ENCODE peak calls at places on chromosomes 3 and 15, in ten cellular contexts. One of them, this sample, is unnamed.

GRCh38 chr15:51600114-51600513 is 22.5 kb downstream of the DMXL2 start:
- DNase-seq in IMR-90: peak; percentile 43
- DNase-seq in GM20000: no peak
- DNase-seq in fibroblast of the aortic adventitia: peak; percentile 9
- DNase-seq in neural progenitor cell: no peak
- DNase-seq in psoas muscle: no peak
- DNase-seq in cardiac muscle cell: no peak
- DNase-seq in endothelial cell: no peak
- DNase-seq in AG04450: no peak
- DNase-seq in Calu3: peak; percentile 18
- DNase-seq in this sample: no peak

GRCh38 chr3:127008236-127008635 is 25.3 kb downstream of the PLXNA1 start:
- DNase-seq in psoas muscle: no peak
- DNase-seq in GM20000: no peak
- DNase-seq in AG04450: no peak
- DNase-seq in IMR-90: no peak
- DNase-seq in endothelial cell: no peak
- DNase-seq in neural progenitor cell: no peak
- DNase-seq in fibroblast of the aortic adventitia: no peak
- DNase-seq in Calu3: no peak
- DNase-seq in cardiac muscle cell: no peak
- DNase-seq in this sample: no peak

GRCh38 chr15:101150723-101151040 is 101.2 kb downstream of the CHSY1 start:
- DNase-seq in endothelial cell: no peak
- DNase-seq in AG04450: no peak
- DNase-seq in cardiac muscle cell: no peak
- DNase-seq in Calu3: no peak
- DNase-seq in fibroblast of the aortic adventitia: no peak
- DNase-seq in neural progenitor cell: no peak
- DNase-seq in GM20000: no peak
- DNase-seq in psoas muscle: no peak
- DNase-seq in IMR-90: no peak
- DNase-seq in this sample: no peak

GRCh38 chr3:151459360-151459759 is 1.5 kb downstream of the IGSF10 start:
- DNase-seq in neural progenitor cell: no peak
- DNase-seq in IMR-90: no peak
- DNase-seq in Calu3: no peak
- DNase-seq in endothelial cell: no peak
- DNase-seq in AG04450: no peak
- DNase-seq in cardiac muscle cell: peak; percentile 25
- DNase-seq in fibroblast of the aortic adventitia: no peak
- DNase-seq in psoas muscle: no peak
- DNase-seq in GM20000: no peak
- DNase-seq in this sample: no peak

GRCh38 chr3:31701286-31701685 is 168.6 kb downstream of the STT3B start:
- DNase-seq in psoas muscle: no peak
- DNase-seq in GM20000: no peak
- DNase-seq in fibroblast of the aortic adventitia: no peak
- DNase-seq in IMR-90: no peak
- DNase-seq in neural progenitor cell: no peak
- DNase-seq in endothelial cell: no peak
- DNase-seq in Calu3: no peak
- DNase-seq in cardiac muscle cell: no peak
- DNase-seq in AG04450: no peak
- DNase-seq in this sample: no peak

GRCh38 chr3:170356596-170357175 is 829 bp upstream of the SKIL start:
- DNase-seq in IMR-90: peak; percentile 74
- DNase-seq in psoas muscle: peak; percentile 92
- DNase-seq in fibroblast of the aortic adventitia: peak; percentile 80
- DNase-seq in GM20000: peak; percentile 91
- DNase-seq in AG04450: no peak
- DNase-seq in neural progenitor cell: peak; percentile 93
- DNase-seq in cardiac muscle cell: peak; percentile 97
- DNase-seq in Calu3: peak; percentile 96
- DNase-seq in endothelial cell: peak; percentile 89
- DNase-seq in this sample: peak; percentile 64

GRCh38 chr15:77507911-77508310 is 87.2 kb downstream of the HMG20A start:
- DNase-seq in neural progenitor cell: no peak
- DNase-seq in fibroblast of the aortic adventitia: peak; percentile 75
- DNase-seq in cardiac muscle cell: peak; percentile 86
- DNase-seq in Calu3: peak; percentile 81
- DNase-seq in GM20000: peak; percentile 34
- DNase-seq in psoas muscle: peak; percentile 60
- DNase-seq in endothelial cell: no peak
- DNase-seq in IMR-90: peak; percentile 59
- DNase-seq in AG04450: no peak
- DNase-seq in this sample: no peak

GRCh38 chr15:70390723-70391122 is 293.0 kb upstream of the TLE3 start:
- DNase-seq in IMR-90: no peak
- DNase-seq in endothelial cell: no peak
- DNase-seq in fibroblast of the aortic adventitia: no peak
- DNase-seq in AG04450: no peak
- DNase-seq in psoas muscle: no peak
- DNase-seq in neural progenitor cell: no peak
- DNase-seq in GM20000: no peak
- DNase-seq in Calu3: no peak
- DNase-seq in cardiac muscle cell: no peak
- DNase-seq in this sample: no peak

GRCh38 chr3:45320986-45321385 is 67.4 kb upstream of the LARS2 start:
- DNase-seq in fibroblast of the aortic adventitia: no peak
- DNase-seq in psoas muscle: no peak
- DNase-seq in endothelial cell: no peak
- DNase-seq in AG04450: no peak
- DNase-seq in cardiac muscle cell: no peak
- DNase-seq in neural progenitor cell: no peak
- DNase-seq in Calu3: no peak
- DNase-seq in GM20000: no peak
- DNase-seq in IMR-90: no peak
- DNase-seq in this sample: no peak

GRCh38 chr3:42746455-42747450 is 26.3 kb downstream of the CCDC13 start:
- DNase-seq in Calu3: no peak
- DNase-seq in fibroblast of the aortic adventitia: no peak
- DNase-seq in cardiac muscle cell: no peak
- DNase-seq in neural progenitor cell: peak; percentile 38
- DNase-seq in AG04450: peak; percentile 30
- DNase-seq in IMR-90: peak; percentile 55
- DNase-seq in psoas muscle: no peak
- DNase-seq in GM20000: no peak
- DNase-seq in endothelial cell: no peak
- DNase-seq in this sample: no peak

GRCh38 chr15:101355678-101356464 is 60.8 kb upstream of the SNRPA1 start:
- DNase-seq in neural progenitor cell: no peak
- DNase-seq in endothelial cell: no peak
- DNase-seq in IMR-90: no peak
- DNase-seq in cardiac muscle cell: no peak
- DNase-seq in GM20000: no peak
- DNase-seq in Calu3: no peak
- DNase-seq in AG04450: no peak
- DNase-seq in fibroblast of the aortic adventitia: no peak
- DNase-seq in psoas muscle: no peak
- DNase-seq in this sample: no peak

GRCh38 chr3:117101697-117102096 is 392.1 kb downstream of the TUSC7 start:
- DNase-seq in neural progenitor cell: no peak
- DNase-seq in endothelial cell: no peak
- DNase-seq in GM20000: no peak
- DNase-seq in IMR-90: no peak
- DNase-seq in fibroblast of the aortic adventitia: no peak
- DNase-seq in AG04450: no peak
- DNase-seq in psoas muscle: no peak
- DNase-seq in cardiac muscle cell: no peak
- DNase-seq in Calu3: no peak
- DNase-seq in this sample: no peak

GRCh38 chr3:15317164-15317477 is 15.3 kb downstream of the SH3BP5 start:
- DNase-seq in neural progenitor cell: no peak
- DNase-seq in fibroblast of the aortic adventitia: peak; percentile 93
- DNase-seq in cardiac muscle cell: peak; percentile 64
- DNase-seq in Calu3: no peak
- DNase-seq in IMR-90: peak; percentile 57
- DNase-seq in endothelial cell: no peak
- DNase-seq in AG04450: no peak
- DNase-seq in GM20000: no peak
- DNase-seq in psoas muscle: peak; percentile 68
- DNase-seq in this sample: peak; percentile 34

GRCh38 chr3:146817705-146818104 is 212.6 kb upstream of the PLSCR5 start:
- DNase-seq in AG04450: no peak
- DNase-seq in GM20000: no peak
- DNase-seq in IMR-90: peak; percentile 16
- DNase-seq in psoas muscle: no peak
- DNase-seq in cardiac muscle cell: peak; percentile 49
- DNase-seq in fibroblast of the aortic adventitia: peak; percentile 57
- DNase-seq in neural progenitor cell: peak; percentile 22
- DNase-seq in Calu3: no peak
- DNase-seq in endothelial cell: no peak
- DNase-seq in this sample: peak; percentile 53
- TF ChIP-seq CTCF in AG04450: peak; percentile 21
- TF ChIP-seq CTCF in GM20000: no peak
- TF ChIP-seq CTCF in IMR-90: peak; percentile 42
- TF ChIP-seq CTCF in psoas muscle: peak; percentile 37
- TF ChIP-seq CTCF in cardiac muscle cell: peak; percentile 47
- TF ChIP-seq CTCF in fibroblast of the aortic adventitia: peak; percentile 32
- TF ChIP-seq CTCF in neural progenitor cell: peak; percentile 45
- TF ChIP-seq CTCF in Calu3: peak; percentile 32
- TF ChIP-seq CTCF in endothelial cell: no peak
- TF ChIP-seq CTCF in this sample: peak; percentile 75

DNA sequence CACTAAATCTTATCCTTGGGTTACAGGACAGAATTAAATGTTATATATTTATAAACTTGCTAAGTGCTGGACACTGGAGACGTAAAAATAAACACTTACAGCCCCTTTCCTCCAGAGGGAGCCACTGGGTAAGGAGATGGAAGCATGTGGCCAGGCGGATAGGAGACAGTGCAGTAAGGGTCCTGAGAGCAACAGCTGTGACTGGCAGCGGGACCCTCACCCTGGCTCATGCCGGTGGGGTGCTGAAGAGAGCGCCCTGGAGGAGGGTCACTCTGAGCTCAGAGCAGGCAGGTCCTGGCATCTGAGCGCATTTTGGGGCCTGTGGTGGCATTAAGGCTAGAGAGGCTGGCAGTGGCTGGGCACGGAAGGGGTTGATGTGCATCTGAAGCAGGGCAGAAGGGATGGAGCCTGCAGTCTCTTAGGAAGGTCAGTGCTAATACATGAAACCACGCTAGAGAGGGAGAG is 16.0 kb downstream of the SEC61A1 start:
- DNase-seq in psoas muscle: no peak
- DNase-seq in fibroblast of the aortic adventitia: peak; percentile 60
- DNase-seq in GM20000: peak; percentile 51
- DNase-seq in cardiac muscle cell: peak; percentile 58
- DNase-seq in IMR-90: peak; percentile 55
- DNase-seq in neural progenitor cell: peak; percentile 74
- DNase-seq in AG04450: no peak
- DNase-seq in endothelial cell: peak; percentile 67
- DNase-seq in Calu3: peak; percentile 68
- DNase-seq in this sample: peak; percentile 41
- TF ChIP-seq CTCF in psoas muscle: peak; percentile 43
- TF ChIP-seq CTCF in fibroblast of the aortic adventitia: peak; percentile 73
- TF ChIP-seq CTCF in GM20000: no peak
- TF ChIP-seq CTCF in cardiac muscle cell: peak; percentile 67
- TF ChIP-seq CTCF in IMR-90: peak; percentile 53
- TF ChIP-seq CTCF in neural progenitor cell: peak; percentile 73
- TF ChIP-seq CTCF in AG04450: peak; percentile 68
- TF ChIP-seq CTCF in endothelial cell: peak; percentile 72
- TF ChIP-seq CTCF in Calu3: peak; percentile 84
- TF ChIP-seq CTCF in this sample: peak; percentile 79

GRCh38 chr15:62902821-62903220 is 139.7 kb upstream of the TPM1 start:
- DNase-seq in AG04450: no peak
- DNase-seq in endothelial cell: no peak
- DNase-seq in IMR-90: no peak
- DNase-seq in Calu3: no peak
- DNase-seq in cardiac muscle cell: no peak
- DNase-seq in fibroblast of the aortic adventitia: no peak
- DNase-seq in GM20000: no peak
- DNase-seq in psoas muscle: no peak
- DNase-seq in neural progenitor cell: no peak
- DNase-seq in this sample: no peak

GRCh38 chr15:62906627-62907026 is 135.9 kb upstream of the TPM1 start:
- DNase-seq in GM20000: no peak
- DNase-seq in fibroblast of the aortic adventitia: no peak
- DNase-seq in AG04450: no peak
- DNase-seq in endothelial cell: no peak
- DNase-seq in psoas muscle: no peak
- DNase-seq in IMR-90: no peak
- DNase-seq in neural progenitor cell: no peak
- DNase-seq in Calu3: no peak
- DNase-seq in cardiac muscle cell: no peak
- DNase-seq in this sample: no peak

GRCh38 chr15:62903437-62903836 is 139.1 kb upstream of the TPM1 start:
- DNase-seq in Calu3: no peak
- DNase-seq in fibroblast of the aortic adventitia: no peak
- DNase-seq in endothelial cell: no peak
- DNase-seq in GM20000: no peak
- DNase-seq in IMR-90: no peak
- DNase-seq in AG04450: no peak
- DNase-seq in cardiac muscle cell: no peak
- DNase-seq in psoas muscle: no peak
- DNase-seq in neural progenitor cell: peak; percentile 55
- DNase-seq in this sample: no peak

GRCh38 chr15:62904041-62904440 is 138.5 kb upstream of the TPM1 start:
- DNase-seq in Calu3: no peak
- DNase-seq in cardiac muscle cell: no peak
- DNase-seq in AG04450: no peak
- DNase-seq in neural progenitor cell: no peak
- DNase-seq in endothelial cell: no peak
- DNase-seq in GM20000: no peak
- DNase-seq in fibroblast of the aortic adventitia: no peak
- DNase-seq in psoas muscle: no peak
- DNase-seq in IMR-90: no peak
- DNase-seq in this sample: no peak

DNA sequence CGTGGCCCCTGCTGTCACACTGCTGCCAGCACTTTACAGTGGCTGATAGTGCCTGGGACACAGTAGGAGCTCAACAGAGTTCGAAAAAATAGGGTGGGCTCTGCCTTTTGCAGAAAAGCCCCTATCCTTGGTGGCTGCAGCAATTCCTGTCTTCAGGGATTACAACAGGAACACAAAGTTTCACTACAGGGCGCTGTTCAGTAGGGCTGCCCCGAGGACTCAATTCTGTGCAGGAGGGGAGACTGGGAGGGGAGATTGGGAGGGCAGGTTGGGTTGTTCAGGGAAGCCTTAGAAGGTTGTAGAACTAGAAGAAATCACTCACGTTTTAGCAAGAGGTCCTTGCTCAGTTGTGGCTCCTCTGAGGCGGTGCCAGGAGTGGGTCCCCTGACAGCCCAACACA is 138.0 kb upstream of the TPM1 start:
- DNase-seq in GM20000: no peak
- DNase-seq in fibroblast of the aortic adventitia: peak; percentile 57
- DNase-seq in neural progenitor cell: no peak
- DNase-seq in Calu3: no peak
- DNase-seq in AG04450: no peak
- DNase-seq in endothelial cell: no peak
- DNase-seq in psoas muscle: no peak
- DNase-seq in IMR-90: no peak
- DNase-seq in cardiac muscle cell: no peak
- DNase-seq in this sample: no peak
- TF ChIP-seq CTCF in GM20000: no peak
- TF ChIP-seq CTCF in fibroblast of the aortic adventitia: peak; percentile 65
- TF ChIP-seq CTCF in neural progenitor cell: no peak
- TF ChIP-seq CTCF in Calu3: no peak
- TF ChIP-seq CTCF in AG04450: no peak
- TF ChIP-seq CTCF in endothelial cell: no peak
- TF ChIP-seq CTCF in psoas muscle: no peak
- TF ChIP-seq CTCF in IMR-90: no peak
- TF ChIP-seq CTCF in cardiac muscle cell: no peak
- TF ChIP-seq CTCF in this sample: no peak

GRCh38 chr15:56821721-56822425 is 88.6 kb upstream of the ZNF280D start:
- DNase-seq in cardiac muscle cell: peak; percentile 79
- DNase-seq in psoas muscle: peak; percentile 71
- DNase-seq in IMR-90: peak; percentile 77
- DNase-seq in GM20000: peak; percentile 56
- DNase-seq in Calu3: peak; percentile 79
- DNase-seq in neural progenitor cell: peak; percentile 69
- DNase-seq in AG04450: peak; percentile 36
- DNase-seq in fibroblast of the aortic adventitia: peak; percentile 79
- DNase-seq in endothelial cell: peak; percentile 58
- DNase-seq in this sample: peak; percentile 63
- TF ChIP-seq CTCF in cardiac muscle cell: peak; percentile 60
- TF ChIP-seq CTCF in psoas muscle: peak; percentile 62
- TF ChIP-seq CTCF in IMR-90: peak; percentile 79
- TF ChIP-seq CTCF in GM20000: peak; percentile 41
- TF ChIP-seq CTCF in Calu3: peak; percentile 80
- TF ChIP-seq CTCF in neural progenitor cell: peak; percentile 74
- TF ChIP-seq CTCF in AG04450: peak; percentile 79
- TF ChIP-seq CTCF in fibroblast of the aortic adventitia: peak; percentile 74
- TF ChIP-seq CTCF in endothelial cell: peak; percentile 58
- TF ChIP-seq CTCF in this sample: peak; percentile 88

This sample was measured in HFFc6.